ENCODE peak calls at places on chromosomes 12 and 14, in ten cellular contexts. One of them, this sample, is unnamed.
A peak's percentile ranks its signal among the peaks of the same experiment; 100 is the strongest.

GRCh38 chr12:29430699-29431044 is 49.7 kb upstream of the ERGIC2 start:
- DNase-seq in lung: no peak
- DNase-seq in left ventricle myocardium inferior: no peak
- DNase-seq in mammary epithelial cell: no peak
- DNase-seq in testis: peak; percentile 46
- DNase-seq in mesenchymal stem cell: no peak
- DNase-seq in breast epithelium: no peak
- DNase-seq in iPS DF 6.9: no peak
- DNase-seq in stomach: no peak
- DNase-seq in HepG2: no peak
- DNase-seq in this sample: no peak

GRCh38 chr14:79557309-79557708 is 654.0 kb downstream of the DIO2 start:
- DNase-seq in HepG2: no peak
- DNase-seq in lung: no peak
- DNase-seq in mammary epithelial cell: no peak
- DNase-seq in left ventricle myocardium inferior: no peak
- DNase-seq in mesenchymal stem cell: no peak
- DNase-seq in testis: no peak
- DNase-seq in breast epithelium: no peak
- DNase-seq in stomach: no peak
- DNase-seq in iPS DF 6.9: no peak
- DNase-seq in this sample: no peak

GRCh38 chr12:117188961-117189724 is 1.1 kb downstream of the FBXO21 start:
- DNase-seq in mesenchymal stem cell: peak; percentile 71
- DNase-seq in HepG2: no peak
- DNase-seq in iPS DF 6.9: no peak
- DNase-seq in left ventricle myocardium inferior: no peak
- DNase-seq in stomach: no peak
- DNase-seq in testis: peak; percentile 49
- DNase-seq in breast epithelium: no peak
- DNase-seq in mammary epithelial cell: peak; percentile 24
- DNase-seq in lung: no peak
- DNase-seq in this sample: peak; percentile 38

GRCh38 chr12:109557809-109558208 is 15.5 kb downstream of the MMAB start:
- DNase-seq in lung: no peak
- DNase-seq in stomach: no peak
- DNase-seq in mesenchymal stem cell: no peak
- DNase-seq in testis: no peak
- DNase-seq in HepG2: no peak
- DNase-seq in mammary epithelial cell: no peak
- DNase-seq in breast epithelium: no peak
- DNase-seq in iPS DF 6.9: no peak
- DNase-seq in left ventricle myocardium inferior: no peak
- DNase-seq in this sample: no peak

GRCh38 chr12:93668919-93669418 is 8.2 kb upstream of the CRADD start:
- DNase-seq in HepG2: peak; percentile 9
- DNase-seq in stomach: no peak
- DNase-seq in lung: no peak
- DNase-seq in iPS DF 6.9: no peak
- DNase-seq in testis: no peak
- DNase-seq in left ventricle myocardium inferior: no peak
- DNase-seq in mammary epithelial cell: no peak
- DNase-seq in breast epithelium: no peak
- DNase-seq in mesenchymal stem cell: no peak
- DNase-seq in this sample: no peak

GRCh38 chr12:96434107-96434506 is 33.9 kb upstream of the CDK17 start:
- DNase-seq in HepG2: no peak
- DNase-seq in iPS DF 6.9: no peak
- DNase-seq in breast epithelium: no peak
- DNase-seq in lung: no peak
- DNase-seq in mammary epithelial cell: no peak
- DNase-seq in mesenchymal stem cell: peak; percentile 99
- DNase-seq in left ventricle myocardium inferior: no peak
- DNase-seq in testis: peak; percentile 21
- DNase-seq in stomach: no peak
- DNase-seq in this sample: no peak

GRCh38 chr12:2267624-2268477 is 215.1 kb downstream of the CACNA1C start:
- DNase-seq in mesenchymal stem cell: peak; percentile 59
- DNase-seq in iPS DF 6.9: no peak
- DNase-seq in stomach: no peak
- DNase-seq in lung: no peak
- DNase-seq in testis: no peak
- DNase-seq in breast epithelium: peak; percentile 53
- DNase-seq in HepG2: no peak
- DNase-seq in left ventricle myocardium inferior: no peak
- DNase-seq in mammary epithelial cell: peak; percentile 19
- DNase-seq in this sample: no peak

GRCh38 chr12:22116376-22116775 is 70.4 kb downstream of the CMAS start:
- DNase-seq in mesenchymal stem cell: no peak
- DNase-seq in testis: no peak
- DNase-seq in left ventricle myocardium inferior: no peak
- DNase-seq in iPS DF 6.9: no peak
- DNase-seq in HepG2: no peak
- DNase-seq in breast epithelium: no peak
- DNase-seq in stomach: no peak
- DNase-seq in lung: no peak
- DNase-seq in mammary epithelial cell: no peak
- DNase-seq in this sample: no peak

GRCh38 chr14:103127356-103127755 is 4.1 kb downstream of the TNFAIP2 start:
- DNase-seq in HepG2: no peak
- DNase-seq in mesenchymal stem cell: no peak
- DNase-seq in lung: no peak
- DNase-seq in mammary epithelial cell: no peak
- DNase-seq in left ventricle myocardium inferior: peak; percentile 13
- DNase-seq in testis: no peak
- DNase-seq in iPS DF 6.9: no peak
- DNase-seq in breast epithelium: no peak
- DNase-seq in stomach: no peak
- DNase-seq in this sample: no peak

GRCh38 chr14:90698379-90698869 is 117.8 kb downstream of the TTC7B start:
- DNase-seq in mammary epithelial cell: no peak
- DNase-seq in lung: no peak
- DNase-seq in breast epithelium: no peak
- DNase-seq in testis: no peak
- DNase-seq in HepG2: no peak
- DNase-seq in mesenchymal stem cell: peak; percentile 64
- DNase-seq in stomach: no peak
- DNase-seq in left ventricle myocardium inferior: peak; percentile 78
- DNase-seq in iPS DF 6.9: no peak
- DNase-seq in this sample: peak; percentile 62

GRCh38 chr14:23071975-23072539 is 14.7 kb upstream of the CDH24 start:
- DNase-seq in lung: no peak
- DNase-seq in mesenchymal stem cell: no peak
- DNase-seq in HepG2: no peak
- DNase-seq in left ventricle myocardium inferior: no peak
- DNase-seq in breast epithelium: no peak
- DNase-seq in mammary epithelial cell: peak; percentile 64
- DNase-seq in testis: no peak
- DNase-seq in iPS DF 6.9: no peak
- DNase-seq in stomach: no peak
- DNase-seq in this sample: no peak

GRCh38 chr14:70014696-70015095 is 135.5 kb downstream of the SMOC1 start:
- DNase-seq in iPS DF 6.9: no peak
- DNase-seq in breast epithelium: no peak
- DNase-seq in lung: no peak
- DNase-seq in mesenchymal stem cell: no peak
- DNase-seq in testis: no peak
- DNase-seq in mammary epithelial cell: no peak
- DNase-seq in HepG2: no peak
- DNase-seq in stomach: no peak
- DNase-seq in left ventricle myocardium inferior: no peak
- DNase-seq in this sample: no peak

GRCh38 chr14:106347890-106348755 is 821.7 kb downstream of the TMEM121 start:
- DNase-seq in stomach: no peak
- DNase-seq in left ventricle myocardium inferior: no peak
- DNase-seq in mammary epithelial cell: no peak
- DNase-seq in iPS DF 6.9: no peak
- DNase-seq in mesenchymal stem cell: no peak
- DNase-seq in HepG2: no peak
- DNase-seq in testis: no peak
- DNase-seq in breast epithelium: no peak
- DNase-seq in lung: no peak
- DNase-seq in this sample: no peak

DNA sequence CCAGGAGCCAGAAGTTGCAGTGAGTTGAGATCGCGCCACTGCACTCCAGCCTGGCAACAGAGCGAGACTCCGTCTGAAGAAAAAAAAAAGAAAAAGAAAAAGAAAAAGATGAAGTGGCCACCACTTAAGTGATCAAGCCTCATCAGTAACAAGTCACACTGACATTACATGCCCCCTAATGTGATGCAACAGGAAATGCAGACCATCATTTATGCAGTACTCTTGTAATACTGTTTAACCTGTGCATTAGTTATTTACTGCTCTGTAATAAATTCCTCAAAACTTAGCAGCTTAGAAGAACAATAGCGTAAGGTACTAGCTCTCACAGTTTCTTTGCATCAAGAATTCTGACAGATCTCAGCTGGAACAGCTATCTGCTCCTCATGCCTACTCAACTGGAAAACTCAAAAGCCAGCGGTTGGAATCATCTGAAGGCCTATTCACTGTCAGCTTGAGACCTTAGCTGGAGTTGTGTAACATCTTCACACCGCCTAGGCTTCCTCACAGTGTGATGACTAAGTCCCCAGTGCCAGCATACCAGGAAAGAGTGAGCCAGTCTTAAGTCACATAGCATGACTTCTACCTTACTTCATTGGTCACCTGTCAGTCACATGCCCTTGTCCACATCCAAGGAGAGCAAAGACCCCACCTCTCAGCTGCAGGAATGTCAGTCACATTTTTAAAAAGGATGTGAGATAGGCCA is 31.5 kb downstream of the EPS8 start:
- DNase-seq in breast epithelium: no peak
- DNase-seq in mesenchymal stem cell: peak; percentile 92
- DNase-seq in lung: no peak
- DNase-seq in HepG2: peak; percentile 15
- DNase-seq in left ventricle myocardium inferior: no peak
- DNase-seq in iPS DF 6.9: no peak
- DNase-seq in stomach: peak; percentile 29
- DNase-seq in testis: no peak
- DNase-seq in mammary epithelial cell: peak; percentile 91
- DNase-seq in this sample: no peak
- H3K27ac ChIP-seq in breast epithelium: no peak overlapping the region
- H3K27ac ChIP-seq in mesenchymal stem cell: peak overlapping the region; percentile 64
- H3K27ac ChIP-seq in lung: no peak overlapping the region
- H3K27ac ChIP-seq in HepG2: no peak overlapping the region
- H3K27ac ChIP-seq in left ventricle myocardium inferior: no peak overlapping the region
- H3K27ac ChIP-seq in iPS DF 6.9: no peak overlapping the region
- H3K27ac ChIP-seq in stomach: no peak overlapping the region
- H3K27ac ChIP-seq in testis: no peak overlapping the region
- H3K27ac ChIP-seq in mammary epithelial cell: peak overlapping the region; percentile 68
- H3K27ac ChIP-seq in this sample: no peak overlapping the region

GRCh38 chr14:68885226-68886108 is 92.6 kb upstream of the ZFP36L1 start:
- DNase-seq in HepG2: no peak
- DNase-seq in lung: no peak
- DNase-seq in iPS DF 6.9: no peak
- DNase-seq in testis: no peak
- DNase-seq in mesenchymal stem cell: no peak
- DNase-seq in breast epithelium: peak; percentile 49
- DNase-seq in mammary epithelial cell: no peak
- DNase-seq in stomach: no peak
- DNase-seq in left ventricle myocardium inferior: no peak
- DNase-seq in this sample: no peak

GRCh38 chr14:68890173-68890931 is 88.8 kb downstream of the ACTN1 start:
- DNase-seq in HepG2: no peak
- DNase-seq in iPS DF 6.9: no peak
- DNase-seq in lung: no peak
- DNase-seq in breast epithelium: peak; percentile 43
- DNase-seq in left ventricle myocardium inferior: no peak
- DNase-seq in mammary epithelial cell: no peak
- DNase-seq in mesenchymal stem cell: no peak
- DNase-seq in stomach: no peak
- DNase-seq in testis: no peak
- DNase-seq in this sample: no peak

GRCh38 chr14:68888883-68889282 is 90.2 kb downstream of the ACTN1 start:
- DNase-seq in mammary epithelial cell: no peak
- DNase-seq in testis: no peak
- DNase-seq in breast epithelium: peak; percentile 40
- DNase-seq in lung: no peak
- DNase-seq in left ventricle myocardium inferior: no peak
- DNase-seq in HepG2: no peak
- DNase-seq in mesenchymal stem cell: no peak
- DNase-seq in stomach: no peak
- DNase-seq in iPS DF 6.9: no peak
- DNase-seq in this sample: no peak

GRCh38 chr14:68886109-68886434 is 93.0 kb downstream of the ACTN1 start:
- DNase-seq in mammary epithelial cell: no peak
- DNase-seq in HepG2: no peak
- DNase-seq in breast epithelium: no peak
- DNase-seq in iPS DF 6.9: no peak
- DNase-seq in left ventricle myocardium inferior: no peak
- DNase-seq in stomach: no peak
- DNase-seq in mesenchymal stem cell: no peak
- DNase-seq in lung: no peak
- DNase-seq in testis: no peak
- DNase-seq in this sample: no peak

GRCh38 chr14:68888025-68888850 is 90.9 kb downstream of the ACTN1 start:
- DNase-seq in HepG2: no peak
- DNase-seq in lung: no peak
- DNase-seq in iPS DF 6.9: no peak
- DNase-seq in testis: no peak
- DNase-seq in mesenchymal stem cell: no peak
- DNase-seq in left ventricle myocardium inferior: peak; percentile 30
- DNase-seq in breast epithelium: peak; percentile 41
- DNase-seq in mammary epithelial cell: peak; percentile 58
- DNase-seq in stomach: no peak
- DNase-seq in this sample: no peak
- H3K27ac ChIP-seq in HepG2: no peak overlapping the region
- H3K27ac ChIP-seq in lung: no peak overlapping the region
- H3K27ac ChIP-seq in iPS DF 6.9: no peak overlapping the region
- H3K27ac ChIP-seq in testis: no peak overlapping the region
- H3K27ac ChIP-seq in mesenchymal stem cell: peak overlapping the region; percentile 25
- H3K27ac ChIP-seq in left ventricle myocardium inferior: peak overlapping the region; percentile 58
- H3K27ac ChIP-seq in breast epithelium: peak overlapping the region; percentile 46
- H3K27ac ChIP-seq in mammary epithelial cell: peak overlapping the region; percentile 17
- H3K27ac ChIP-seq in stomach: peak overlapping the region; percentile 76
- H3K27ac ChIP-seq in this sample: no peak overlapping the region

DNA sequence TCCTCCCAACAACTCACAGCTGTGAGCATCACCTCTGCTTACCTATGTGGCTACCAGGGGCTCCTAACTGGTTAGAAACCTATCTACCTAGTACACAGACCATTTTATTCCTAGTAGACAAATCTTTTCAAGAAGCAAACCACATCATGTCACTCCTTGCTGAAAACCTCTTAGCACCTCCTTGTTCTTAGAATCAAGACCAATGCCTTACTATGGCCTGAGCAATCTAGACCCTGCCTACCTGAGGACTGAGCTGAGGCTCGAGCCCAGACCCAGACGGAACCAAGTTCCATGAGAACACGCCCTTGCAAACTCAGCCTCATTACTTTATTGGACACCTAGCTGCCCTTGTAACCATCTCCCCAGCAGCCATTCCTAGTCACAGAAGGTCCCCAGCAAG is 32.6 kb downstream of the CMKLR1 start:
- DNase-seq in lung: no peak
- DNase-seq in mammary epithelial cell: no peak
- DNase-seq in testis: no peak
- DNase-seq in iPS DF 6.9: no peak
- DNase-seq in left ventricle myocardium inferior: no peak
- DNase-seq in breast epithelium: no peak
- DNase-seq in stomach: no peak
- DNase-seq in HepG2: no peak
- DNase-seq in mesenchymal stem cell: no peak
- DNase-seq in this sample: no peak
- H3K27ac ChIP-seq in lung: peak overlapping the region; percentile 82
- H3K27ac ChIP-seq in mammary epithelial cell: no peak overlapping the region
- H3K27ac ChIP-seq in testis: no peak overlapping the region
- H3K27ac ChIP-seq in iPS DF 6.9: no peak overlapping the region
- H3K27ac ChIP-seq in left ventricle myocardium inferior: peak overlapping the region; percentile 92
- H3K27ac ChIP-seq in breast epithelium: no peak overlapping the region
- H3K27ac ChIP-seq in stomach: peak overlapping the region; percentile 81
- H3K27ac ChIP-seq in HepG2: no peak overlapping the region
- H3K27ac ChIP-seq in mesenchymal stem cell: peak overlapping the region; percentile 11
- H3K27ac ChIP-seq in this sample: peak overlapping the region; percentile 26

GRCh38 chr14:92637864-92638263 is 110.6 kb downstream of the LGMN start:
- DNase-seq in breast epithelium: no peak
- DNase-seq in mesenchymal stem cell: no peak
- DNase-seq in mammary epithelial cell: no peak
- DNase-seq in HepG2: no peak
- DNase-seq in iPS DF 6.9: no peak
- DNase-seq in left ventricle myocardium inferior: no peak
- DNase-seq in stomach: no peak
- DNase-seq in testis: no peak
- DNase-seq in lung: no peak
- DNase-seq in this sample: no peak
- H3K27ac ChIP-seq in breast epithelium: no peak overlapping the region
- H3K27ac ChIP-seq in mesenchymal stem cell: no peak overlapping the region
- H3K27ac ChIP-seq in mammary epithelial cell: no peak overlapping the region
- H3K27ac ChIP-seq in HepG2: no peak overlapping the region
- H3K27ac ChIP-seq in iPS DF 6.9: no peak overlapping the region
- H3K27ac ChIP-seq in left ventricle myocardium inferior: no peak overlapping the region
- H3K27ac ChIP-seq in stomach: peak overlapping the region; percentile 66
- H3K27ac ChIP-seq in testis: no peak overlapping the region
- H3K27ac ChIP-seq in lung: peak overlapping the region; percentile 2
- H3K27ac ChIP-seq in this sample: no peak overlapping the region

This sample was measured in caudate nucleus.